ENCODE peak calls at places on chromosome 10, in four cellular contexts. E is PC-3, P is adrenal gland, S is testis. U is an unnamed sample. For H3K4me1, the result is how much of the 10 kb centered on the place peaks cover.

GRCh38 chr10:108461976-108462375 is 1297.5 kb upstream of the SORCS1 start:
- DNase-seq in S (no peak), P (no peak), E (no peak), U (no peak)

GRCh38 chr10:113959383-113959760 is 84.3 kb upstream of the ADRB1 start:
- DNase-seq in E (peak), P (no peak), S (no peak), U (no peak)

GRCh38 chr10:118114992-118115391 is 68.3 kb upstream of the RAB11FIP2 start:
- DNase-seq in S (no peak), E (no peak), P (no peak), U (no peak)

GRCh38 chr10:76311752-76312699 is 880.6 kb downstream of the LRMDA start:
- DNase-seq in S (peak), E (peak), P (peak), U (peak)

GRCh38 chr10:82319558-82319957 is 444.6 kb downstream of the NRG3 start:
- DNase-seq in E (no peak), P (no peak), S (no peak), U (no peak)

GRCh38 chr10:59991661-59992060 is 85.3 kb upstream of the CCDC6 start:
- DNase-seq in E (peak), P (no peak), S (peak), U (no peak)

GRCh38 chr10:78600740-78601139 is 468.0 kb upstream of the ZMIZ1 start:
- DNase-seq in S (no peak), E (peak), P (no peak), U (peak)

GRCh38 chr10:17835688-17836087 is 26.5 kb downstream of the MRC1 start:
- DNase-seq in S (no peak), P (no peak), E (peak), U (peak)

GRCh38 chr10:23864631-23865147 is 344.2 kb upstream of the KIAA1217 start:
- DNase-seq in E (no peak), P (no peak), S (no peak), U (no peak)

GRCh38 chr10:50992972-50993766 is 81.1 kb upstream of the PRKG1 start:
- DNase-seq in S (peak), P (peak), E (peak), U (peak)

GRCh38 chr10:132107947-132108877 is 42.5 kb downstream of the JAKMIP3 start:
- DNase-seq in E (no peak), S (peak), P (no peak), U (no peak)

GRCh38 chr10:68633816-68634466 is 73.8 kb downstream of the TET1 start:
- DNase-seq in E (no peak), P (no peak), S (no peak), U (no peak)

GRCh38 chr10:69360485-69361302 is 56.0 kb downstream of the TACR2 start:
- DNase-seq in S (peak), E (peak), P (peak), U (peak)

GRCh38 chr10:374354-374753 is 239.1 kb downstream of the ZMYND11 start:
- DNase-seq in E (no peak), P (no peak), S (no peak), U (no peak)

GRCh38 chr10:363152-363551 is 227.9 kb downstream of the ZMYND11 start:
- DNase-seq in S (no peak), E (no peak), P (no peak), U (no peak)

GRCh38 chr10:111273635-111274034 is 196.8 kb downstream of the ADRA2A start:
- DNase-seq in E (no peak), S (no peak), P (no peak), U (no peak)

GRCh38 chr10:127863231-127863825 is 29.4 kb downstream of the CLRN3 start:
- DNase-seq in S (no peak), P (no peak), E (no peak), U (no peak)

GRCh38 chr10:101146392-101147251 is 15.5 kb downstream of the TLX1 start:
- DNase-seq in E (peak), S (no peak), P (no peak), U (no peak)

GRCh38 chr10:50409965-50410811 is 158.9 kb upstream of the ASAH2 start:
- DNase-seq in P (no peak), S (no peak), E (peak), U (peak)

GRCh38 chr10:75326306-75326705 is 75.3 kb downstream of the ZNF503 start:
- DNase-seq in P (no peak), E (no peak), S (no peak), U (no peak)

GRCh38 chr10:50326757-50327701 is 75.7 kb upstream of the ASAH2 start:
- DNase-seq in E (peak), S (peak), P (peak), U (peak)

GRCh38 chr10:59700709-59701108 is 8.9 kb downstream of the SLC16A9 start:
- DNase-seq in P (no peak), S (no peak), E (no peak), U (no peak)

GRCh38 chr10:117552156-117552620 is 9.6 kb downstream of the EMX2 start:
- DNase-seq in E (peak), S (no peak), P (no peak), U (no peak)

GRCh38 chr10:43402176-43402575 is 6.8 kb downstream of the HNRNPF start:
- DNase-seq in S (no peak), P (no peak), E (no peak), U (no peak)

GRCh38 chr10:89371987-89372386 is 5.9 kb upstream of the IFIT1B start:
- DNase-seq in P (no peak), E (no peak), S (no peak), U (no peak)

GRCh38 chr10:51073035-51073434 is 1.3 kb upstream of the PRKG1 start:
- DNase-seq in S (no peak), E (no peak), P (no peak), U (no peak)

GRCh38 chr10:22733992-22734391 is 19.6 kb upstream of the PIP4K2A start:
- DNase-seq in P (no peak), E (no peak), S (no peak), U (no peak)

GRCh38 chr10:130952086-130952485 is 359.4 kb downstream of the TCERG1L start:
- DNase-seq in P (no peak), E (no peak), S (no peak), U (no peak)

GRCh38 chr10:127563718-127564553 is 14.8 kb downstream of the NPS start:
- DNase-seq in P (no peak), E (peak), S (peak), U (no peak)

GRCh38 chr10:99329891-99330674 is 927 bp downstream of the CNNM1 start:
- DNase-seq in E (peak), S (peak), P (peak), U (peak)

GRCh38 chr10:30420266-30420665 is 13.7 kb upstream of the MAP3K8 start:
- DNase-seq in E (no peak), S (no peak), P (no peak), U (no peak)

DNA sequence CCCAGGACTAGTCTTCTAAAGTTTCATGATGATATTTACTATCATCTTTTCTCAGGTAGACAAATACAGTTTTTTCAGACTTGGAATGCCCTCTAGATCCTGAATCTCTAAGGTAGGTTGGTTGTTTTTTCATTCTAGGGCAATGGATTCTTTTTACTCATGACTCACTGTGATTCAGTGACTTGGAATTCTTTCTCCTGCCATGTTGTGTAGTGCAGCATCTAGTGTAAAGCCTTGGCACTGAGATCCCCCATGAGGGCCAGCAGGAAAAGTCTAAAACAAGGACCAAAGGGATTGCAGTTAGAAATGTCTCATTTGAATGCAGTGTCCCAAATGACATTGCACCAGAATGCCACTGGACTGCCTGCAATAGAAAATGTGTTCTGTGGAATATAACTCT is 430.4 kb downstream of the NEBL start:
- DNase-seq in E (peak), S (no peak), P (peak), U (no peak)
- H3K4me3 ChIP-seq in E (no peak), S (no peak), P (no peak), U (no peak)

GRCh38 chr10:11446133-11446532 is 165.3 kb downstream of the USP6NL start:
- DNase-seq in P (no peak), E (no peak), S (no peak), U (no peak)
- H3K4me1 ChIP-seq in P (under half), E (under half), S (under half), U (under half)

GRCh38 chr10:120456626-120457430 is at the start of gene PLPP4:
- DNase-seq in E (peak), S (peak), P (no peak), U (peak)

GRCh38 chr10:120456143-120456625 is 843 bp upstream of the PLPP4 start:
- DNase-seq in S (no peak), P (no peak), E (no peak), U (no peak)

GRCh38 chr10:120458432-120458831 is 1.4 kb downstream of the PLPP4 start:
- DNase-seq in P (no peak), E (no peak), S (no peak), U (no peak)

GRCh38 chr10:120459185-120459584 is 2.2 kb downstream of the PLPP4 start:
- DNase-seq in P (no peak), E (no peak), S (peak), U (no peak)

GRCh38 chr10:120457431-120458172 is 575 bp downstream of the PLPP4 start:
- DNase-seq in P (no peak), E (no peak), S (peak), U (no peak)
- H3K4me3 ChIP-seq in P (no peak), E (peak), S (peak), U (peak)

DNA sequence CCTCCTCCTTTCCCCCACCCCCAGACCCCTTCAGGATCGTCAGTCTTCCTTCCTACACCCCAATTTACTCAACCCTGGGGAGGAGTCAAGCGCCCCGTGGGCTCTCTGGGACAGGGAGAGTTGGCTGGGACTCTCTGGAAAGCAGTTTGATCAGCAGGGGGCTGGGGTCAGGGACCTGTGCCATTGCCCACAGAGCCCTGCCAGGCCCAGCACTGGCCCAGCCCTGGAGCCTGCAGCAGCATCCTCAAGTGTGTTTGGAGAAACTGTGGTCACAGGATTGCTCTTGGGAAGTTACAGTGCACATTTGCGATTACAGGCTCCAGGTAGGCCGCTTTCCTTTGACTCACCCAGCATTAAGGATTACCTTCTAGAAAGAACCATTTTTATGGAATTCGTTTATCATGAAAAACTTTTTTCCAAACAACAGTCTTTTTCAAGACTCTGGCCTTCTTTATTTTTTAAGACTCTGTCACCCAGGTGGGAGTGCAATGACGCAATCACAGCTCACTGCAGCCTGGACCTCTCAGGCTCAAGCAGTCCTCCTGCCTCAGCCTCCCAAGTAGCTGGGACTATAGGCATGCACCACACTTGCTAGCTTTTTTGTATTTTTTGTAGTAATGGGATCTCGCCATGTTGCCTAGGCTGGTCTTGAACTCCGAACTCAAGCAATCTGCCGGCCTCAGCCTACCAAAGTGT is 50.7 kb downstream of the CHST3 start:
- DNase-seq in E (no peak), S (no peak), P (no peak), U (no peak)
- H3K4me1 ChIP-seq in E (under half), S (half or more), P (under half), U (under half)

GRCh38 chr10:104257235-104257634 is 2.5 kb downstream of the GSTO1 start:
- DNase-seq in S (no peak), E (no peak), P (no peak), U (no peak)
- H3K4me3 ChIP-seq in S (no peak), E (no peak), P (no peak), U (peak)

DNA sequence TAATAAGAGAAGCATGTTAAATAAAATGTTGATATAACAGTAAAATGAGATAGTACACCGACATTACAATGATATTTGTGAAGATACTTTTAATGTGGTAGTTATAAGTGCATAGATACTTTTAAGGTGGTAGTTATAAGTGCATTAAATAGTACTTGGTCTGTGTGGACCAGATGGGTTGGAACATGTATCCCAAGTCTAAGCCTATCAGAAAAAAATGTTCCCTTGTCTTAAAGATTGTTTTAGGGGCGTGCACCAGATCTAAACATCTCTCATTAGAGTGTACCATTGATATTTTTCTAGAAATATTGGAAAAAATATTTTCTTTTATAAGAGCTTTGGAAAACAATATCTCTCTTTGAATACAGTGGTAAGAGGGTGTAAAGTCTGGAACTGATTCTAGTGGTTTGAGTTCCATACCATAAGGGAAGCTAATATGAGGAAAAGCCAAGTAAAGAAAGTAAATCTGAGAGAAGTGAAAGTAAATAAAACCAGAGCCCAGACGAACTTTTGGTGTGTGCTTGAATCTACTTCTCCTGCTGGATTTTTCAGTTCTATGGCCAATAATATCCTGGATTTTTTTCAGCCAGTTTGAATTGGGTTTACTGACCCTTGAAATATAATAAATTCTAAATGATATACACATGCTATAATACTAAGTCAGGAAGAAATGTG is 175.3 kb downstream of the MBL2 start:
- DNase-seq in P (no peak), S (no peak), E (peak), U (peak)
- H3K4me1 ChIP-seq in P (under half), S (under half), E (under half), U (under half)

GRCh38 chr10:86300931-86301330 is 65.7 kb downstream of the GRID1 start:
- DNase-seq in P (no peak), S (no peak), E (no peak), U (no peak)
- H3K4me3 ChIP-seq in P (no peak), S (no peak), E (no peak), U (no peak)

GRCh38 chr10:71231196-71231595 is 18.8 kb downstream of the UNC5B start:
- DNase-seq in E (no peak), P (no peak), S (no peak), U (no peak)
- H3K4me1 ChIP-seq in E (under half), P (under half), S (half or more), U (under half)

GRCh38 chr10:13000431-13000830 is 1.1 kb downstream of the CCDC3 start:
- DNase-seq in S (no peak), P (no peak), E (no peak), U (no peak)
- H3K4me3 ChIP-seq in S (peak), P (no peak), E (no peak), U (no peak)